ENCODE peak calls at places on chromosomes 3 and 15, in seven cellular contexts. H, C, X, M, R, E and K are unnamed samples.

GRCh38 chr3:151003024-151003771 is 30.7 kb upstream of the CLRN1 start:
- DNase-seq in C (peak; percentile 19), X (peak; percentile 20), E (no peak), M (no peak), R (no peak), H (no peak), K (no peak)

GRCh38 chr3:150174179-150174578 is 203.5 kb upstream of the PFN2 start:
- DNase-seq in C (no peak), E (no peak), H (no peak), M (no peak), X (no peak), R (no peak), K (no peak)

GRCh38 chr15:48696627-48697312 is 51.3 kb upstream of the FBN1 start:
- DNase-seq in M (no peak), H (no peak), C (no peak), E (no peak), X (peak; percentile 51), R (no peak), K (peak; percentile 72)

GRCh38 chr3:45145223-45145622 is 955 bp downstream of the CDCP1 start:
- DNase-seq in E (no peak), C (peak; percentile 37), M (no peak), H (no peak), X (no peak), R (no peak), K (no peak)

GRCh38 chr3:144458283-144458682 is 486.7 kb downstream of the DIPK2A start:
- DNase-seq in M (no peak), X (no peak), R (no peak), H (no peak), E (no peak), C (no peak), K (no peak)

GRCh38 chr15:22918056-22918455 is 62.1 kb downstream of the CYFIP1 start:
- DNase-seq in R (no peak), E (no peak), X (peak; percentile 25), C (peak; percentile 30), H (no peak), M (no peak), K (no peak)

GRCh38 chr15:33126559-33127290 is 67.8 kb downstream of the FMN1 start:
- DNase-seq in H (no peak), E (peak; percentile 35), C (peak; percentile 98), M (peak; percentile 69), X (peak; percentile 99), R (no peak), K (peak; percentile 82)

GRCh38 chr3:128794067-128794768 is 68.2 kb downstream of the RAB7A start:
- DNase-seq in E (no peak), X (peak; percentile 88), M (no peak), R (no peak), H (no peak), C (peak; percentile 59), K (no peak)

GRCh38 chr15:29046946-29047345 is 161.2 kb downstream of the APBA2 start:
- DNase-seq in C (no peak), H (no peak), E (no peak), M (no peak), X (no peak), R (no peak), K (no peak)

GRCh38 chr3:129413687-129414506 is 14.5 kb downstream of the EFCAB12 start:
- DNase-seq in E (no peak), X (peak; percentile 98), H (no peak), R (no peak), M (no peak), C (peak; percentile 96), K (no peak)

GRCh38 chr3:149016669-149017541 is 25.6 kb downstream of the GYG1 start:
- DNase-seq in H (no peak), X (peak; percentile 95), C (peak; percentile 92), M (no peak), E (no peak), R (no peak), K (no peak)

GRCh38 chr3:9749333-9749662 is 454 bp upstream of the OGG1 start:
- DNase-seq in M (no peak), E (no peak), X (no peak), R (no peak), C (no peak), H (no peak), K (peak; percentile 80)

GRCh38 chr3:61997112-61997511 is 376.2 kb downstream of the FEZF2 start:
- DNase-seq in E (no peak), X (peak; percentile 47), R (no peak), M (no peak), H (no peak), C (no peak), K (peak; percentile 97)

GRCh38 chr3:4886448-4886847 is 92.8 kb upstream of the BHLHE40 start:
- DNase-seq in H (no peak), M (no peak), X (no peak), C (no peak), E (no peak), R (no peak), K (no peak)

GRCh38 chr3:40237159-40237558 is 72.3 kb upstream of the EIF1B start:
- DNase-seq in H (no peak), R (no peak), M (no peak), C (no peak), X (no peak), E (no peak), K (no peak)

GRCh38 chr15:58462973-58463663 is 31.3 kb downstream of the LIPC start:
- DNase-seq in R (no peak), C (no peak), H (no peak), X (no peak), E (no peak), M (no peak), K (no peak)

GRCh38 chr3:194003128-194004057 is 132.6 kb upstream of the HES1 start:
- DNase-seq in E (peak; percentile 50), H (no peak), M (peak; percentile 86), R (peak; percentile 94), X (peak; percentile 98), C (peak; percentile 95), K (peak; percentile 87)

GRCh38 chr15:65066001-65066634 is 1.7 kb downstream of the RASL12 start:
- DNase-seq in E (no peak), C (no peak), H (no peak), M (no peak), R (no peak), X (no peak), K (no peak)

GRCh38 chr3:35722902-35723301 is 83.6 kb downstream of the ARPP21 start:
- DNase-seq in H (no peak), X (no peak), E (no peak), M (no peak), R (no peak), C (no peak), K (no peak)

GRCh38 chr3:196378442-196378841 is 40.3 kb upstream of the TM4SF19 start:
- DNase-seq in X (no peak), H (no peak), R (no peak), M (no peak), C (no peak), E (no peak), K (no peak)

GRCh38 chr3:40079203-40079844 is 230.2 kb upstream of the EIF1B start:
- DNase-seq in E (no peak), M (no peak), H (no peak), C (no peak), R (no peak), X (peak; percentile 15), K (no peak)

GRCh38 chr3:154193174-154193573 is 72.0 kb downstream of the ARHGEF26 start:
- DNase-seq in H (no peak), C (peak; percentile 7), M (no peak), X (no peak), R (no peak), E (no peak), K (no peak)

GRCh38 chr3:149395107-149396089 is 17.9 kb upstream of the TM4SF1 start:
- DNase-seq in C (peak; percentile 83), X (peak; percentile 92), H (no peak), M (peak; percentile 36), R (no peak), E (no peak), K (peak; percentile 64)

GRCh38 chr15:56491110-56491722 is 26.3 kb upstream of the MNS1 start:
- DNase-seq in H (peak; percentile 17), C (peak; percentile 86), R (peak; percentile 74), X (peak; percentile 72), E (peak; percentile 72), M (peak; percentile 84), K (peak; percentile 91)

GRCh38 chr3:48595075-48595525 is at the start of gene COL7A1:
- DNase-seq in R (no peak), H (no peak), C (no peak), E (no peak), X (no peak), M (no peak), K (no peak)

GRCh38 chr3:132006605-132007204 is 28.1 kb downstream of the CPNE4 start:
- DNase-seq in E (peak; percentile 62), M (peak; percentile 52), X (peak; percentile 66), R (no peak), C (peak; percentile 43), H (no peak), K (peak; percentile 75)

GRCh38 chr15:63504247-63504978 is at the start of gene USP3:
- DNase-seq in E (peak; percentile 96), X (peak; percentile 94), C (peak; percentile 97), M (peak; percentile 95), R (peak; percentile 96), H (peak; percentile 89), K (peak; percentile 98)

GRCh38 chr3:175187586-175187985 is 328.5 kb downstream of the NAALADL2 start:
- DNase-seq in M (no peak), R (no peak), E (no peak), H (no peak), C (no peak), X (peak; percentile 9), K (no peak)

GRCh38 chr15:94119923-94120775 is 111.2 kb upstream of the MCTP2 start:
- DNase-seq in E (peak; percentile 65), H (peak; percentile 7), R (peak; percentile 71), X (peak; percentile 82), C (peak; percentile 90), M (peak; percentile 89), K (peak; percentile 89)

GRCh38 chr3:184679056-184679502 is 32.8 kb downstream of the MAGEF1 start:
- DNase-seq in C (peak; percentile 52), M (peak; percentile 77), R (no peak), H (no peak), X (no peak), E (no peak), K (peak; percentile 53)

GRCh38 chr3:128557531-128558280 is 64.7 kb upstream of the GATA2 start:
- DNase-seq in R (no peak), X (no peak), E (no peak), M (no peak), C (no peak), H (no peak), K (no peak)

GRCh38 chr3:56415672-56416071 is 52.6 kb downstream of the ERC2 start:
- DNase-seq in R (no peak), C (no peak), M (no peak), X (no peak), H (no peak), E (no peak), K (no peak)

GRCh38 chr3:51982352-51982837 is 940 bp upstream of the ACY1 start:
- DNase-seq in H (no peak), E (peak; percentile 54), C (no peak), M (peak; percentile 57), R (no peak), X (peak; percentile 28), K (peak; percentile 70)

GRCh38 chr15:88725305-88726220 is 77.7 kb upstream of the ACAN start:
- DNase-seq in C (no peak), E (no peak), M (no peak), X (no peak), H (no peak), R (no peak), K (no peak)

GRCh38 chr3:125593991-125594574 is 1.2 kb downstream of the OSBPL11 start:
- DNase-seq in M (no peak), R (no peak), X (peak; percentile 30), C (peak; percentile 31), E (no peak), H (no peak), K (no peak)